ENCODE peak calls at places on chromosomes 11 and 22, in four cellular contexts. Q is GM23248; K is activated CD8-positive, alpha-beta T cell treated with anti-CD3 and anti-CD28 coated beads for 36 hours; Z is NCI-H2081. Y is an unnamed sample.

GRCh38 chr11:108870373-108871020 is 205.6 kb downstream of the DDX10 start:
- DNase-seq in Z (no peak), Q (peak; percentile 87), K (no peak), Y (no peak)

GRCh38 chr22:40733919-40734318 is 54.6 kb downstream of the MCHR1 start:
- DNase-seq in Q (no peak), Z (no peak), K (no peak), Y (no peak)

GRCh38 chr11:93766504-93766903 is 17.6 kb upstream of the MED17 start:
- DNase-seq in Z (no peak), K (no peak), Q (no peak), Y (no peak)

GRCh38 chr11:39236916-39237315 is 2222.5 kb downstream of the LRRC4C start:
- DNase-seq in Z (no peak), K (no peak), Q (no peak), Y (no peak)

GRCh38 chr11:9001736-9002135 is 2.1 kb downstream of the NRIP3 start:
- DNase-seq in Q (peak; percentile 96), Z (no peak), K (peak; percentile 77), Y (peak; percentile 90)

GRCh38 chr11:8002676-8003075 is 15.5 kb downstream of the EIF3F start:
- DNase-seq in Q (no peak), K (no peak), Z (no peak), Y (no peak)

GRCh38 chr11:20451568-20451967 is 64.1 kb downstream of the PRMT3 start:
- DNase-seq in Z (no peak), Q (peak; percentile 37), K (no peak), Y (peak; percentile 14)

GRCh38 chr11:8829556-8829955 is 81.4 kb upstream of the AKIP1 start:
- DNase-seq in Z (no peak), Q (no peak), K (no peak), Y (no peak)

GRCh38 chr11:67270256-67271211 is 4.3 kb downstream of the GRK2 start:
- DNase-seq in K (no peak), Q (no peak), Z (no peak), Y (peak; percentile 96)

GRCh38 chr11:7436657-7437056 is 48.6 kb upstream of the OLFML1 start:
- DNase-seq in K (peak; percentile 30), Q (no peak), Z (no peak), Y (peak; percentile 74)

GRCh38 chr11:60915250-60915914 is 1.4 kb downstream of the TMEM109 start:
- DNase-seq in K (peak; percentile 91), Q (peak; percentile 86), Z (peak; percentile 15), Y (peak; percentile 86)

GRCh38 chr22:47996446-47996857 is 1234.0 kb downstream of the TBC1D22A start:
- DNase-seq in K (no peak), Z (no peak), Q (no peak), Y (no peak)

GRCh38 chr11:11253995-11254394 is 99.1 kb downstream of the CSNK2A3 start:
- DNase-seq in K (no peak), Z (no peak), Q (no peak), Y (no peak)

GRCh38 chr11:65615950-65616574 is 486 bp downstream of the PCNX3 start:
- DNase-seq in Z (no peak), K (peak; percentile 66), Q (peak; percentile 52), Y (peak; percentile 78)

GRCh38 chr11:117701781-117702180 is 95.2 kb downstream of the DSCAML1 start:
- DNase-seq in Q (no peak), K (no peak), Z (no peak), Y (no peak)

GRCh38 chr11:46912526-46913150 is 5.7 kb downstream of the LRP4 start:
- DNase-seq in K (no peak), Z (peak; percentile 76), Q (no peak), Y (peak; percentile 78)

GRCh38 chr22:35861451-35861850 is 143.8 kb downstream of the APOL5 start:
- DNase-seq in Q (no peak), Z (no peak), K (no peak), Y (no peak)

GRCh38 chr11:95345651-95346050 is 114.6 kb upstream of the SESN3 start:
- DNase-seq in Z (no peak), K (peak; percentile 11), Q (no peak), Y (peak; percentile 61)

GRCh38 chr22:49676783-49677494 is 150.7 kb downstream of the BRD1 start:
- DNase-seq in Z (no peak), K (no peak), Q (no peak), Y (no peak)

GRCh38 chr11:62611705-62612365 is 740 bp downstream of the EML3 start:
- DNase-seq in Z (peak; percentile 43), Q (peak; percentile 87), K (peak; percentile 79), Y (peak; percentile 76)

Y was measured in NB4.